ENCODE peak calls at places on chromosomes 6 and 20, in five cellular contexts. A is mammary epithelial cell; G is B cell; Z is progenitor cell of endocrine pancreas; J is CD8-positive, alpha-beta T cell. E is an unnamed sample.

GRCh38 chr20:47258745-47259695 is 97.5 kb downstream of the ZMYND8 start:
- DNase-seq in A (peak; percentile 77), G (peak; percentile 34), Z (no peak), J (no peak), E (no peak)

GRCh38 chr20:63896136-63896890 is 1.4 kb downstream of the DNAJC5 start:
- DNase-seq in A (peak; percentile 43), G (peak; percentile 81), Z (no peak), J (no peak), E (no peak)

GRCh38 chr6:15148356-15149058 is 97.4 kb upstream of the JARID2 start:
- DNase-seq in A (peak; percentile 96), G (no peak), Z (no peak), J (no peak), E (no peak)

GRCh38 chr20:19176483-19176882 is 36.0 kb upstream of the SLC24A3 start:
- DNase-seq in A (no peak), G (no peak), Z (no peak), J (no peak), E (no peak)

GRCh38 chr20:60136640-60137411 is 178.6 kb downstream of the CDH26 start:
- DNase-seq in A (no peak), G (no peak), Z (no peak), J (no peak), E (no peak)

GRCh38 chr6:30814137-30815084 is 69.9 kb upstream of the DDR1 start:
- DNase-seq in A (peak; percentile 88), G (no peak), Z (no peak), J (peak; percentile 41), E (no peak)

GRCh38 chr20:37090357-37090871 is 5.4 kb downstream of the RBL1 start:
- DNase-seq in A (no peak), G (no peak), Z (no peak), J (no peak), E (no peak)

GRCh38 chr6:24908555-24908954 is 27.2 kb downstream of the RIPOR2 start:
- DNase-seq in A (no peak), G (no peak), Z (no peak), J (no peak), E (no peak)

GRCh38 chr20:10521068-10521834 is 86.1 kb downstream of the SLX4IP start:
- DNase-seq in A (peak; percentile 81), G (no peak), Z (no peak), J (no peak), E (no peak)

GRCh38 chr6:151430886-151431285 is 21.0 kb downstream of the RMND1 start:
- DNase-seq in A (no peak), G (no peak), Z (no peak), J (no peak), E (no peak)

GRCh38 chr6:87473419-87473903 is 687 bp downstream of the SLC35A1 start:
- DNase-seq in A (peak; percentile 46), G (no peak), Z (no peak), J (no peak), E (no peak)

GRCh38 chr6:128600397-128600951 is 80.1 kb upstream of the PTPRK start:
- DNase-seq in A (peak; percentile 86), G (no peak), Z (no peak), J (no peak), E (no peak)

GRCh38 chr20:31593221-31594001 is 11.7 kb upstream of the ID1 start:
- DNase-seq in A (peak; percentile 100), G (no peak), Z (no peak), J (no peak), E (no peak)

GRCh38 chr6:148329568-148330299 is 12.9 kb upstream of the SASH1 start:
- DNase-seq in A (peak; percentile 73), G (no peak), Z (no peak), J (no peak), E (no peak)

GRCh38 chr6:101393291-101394251 is at the start of gene GRIK2:
- DNase-seq in A (peak; percentile 46), G (no peak), Z (peak; percentile 57), J (no peak), E (peak; percentile 63)

GRCh38 chr20:34302312-34302722 is 838 bp downstream of the AHCY start:
- DNase-seq in A (peak; percentile 25), G (no peak), Z (no peak), J (no peak), E (no peak)

GRCh38 chr6:147238164-147238563 is 33.9 kb downstream of the STXBP5 start:
- DNase-seq in A (no peak), G (no peak), Z (no peak), J (no peak), E (no peak)

GRCh38 chr20:39107741-39108140 is 145.6 kb downstream of the DHX35 start:
- DNase-seq in A (no peak), G (no peak), Z (no peak), J (no peak), E (no peak)

GRCh38 chr6:90406142-90406794 is 109.6 kb upstream of the BACH2 start:
- DNase-seq in A (peak; percentile 89), G (no peak), Z (no peak), J (no peak), E (no peak)

GRCh38 chr6:29005183-29005885 is at the start of gene ZNF311:
- DNase-seq in A (peak; percentile 69), G (no peak), Z (no peak), J (no peak), E (no peak)

GRCh38 chr6:17583811-17584210 is 16.3 kb upstream of the FAM8A1 start:
- DNase-seq in A (no peak), G (no peak), Z (no peak), J (no peak), E (no peak)

GRCh38 chr6:17584241-17584803 is 15.8 kb upstream of the FAM8A1 start:
- DNase-seq in A (peak; percentile 58), G (peak; percentile 47), Z (no peak), J (no peak), E (peak; percentile 23)

GRCh38 chr6:17588011-17588410 is 12.1 kb upstream of the FAM8A1 start:
- DNase-seq in A (no peak), G (no peak), Z (no peak), J (no peak), E (no peak)

GRCh38 chr6:17589402-17590116 is 10.5 kb upstream of the FAM8A1 start:
- DNase-seq in A (peak; percentile 91), G (no peak), Z (no peak), J (no peak), E (no peak)

DNA sequence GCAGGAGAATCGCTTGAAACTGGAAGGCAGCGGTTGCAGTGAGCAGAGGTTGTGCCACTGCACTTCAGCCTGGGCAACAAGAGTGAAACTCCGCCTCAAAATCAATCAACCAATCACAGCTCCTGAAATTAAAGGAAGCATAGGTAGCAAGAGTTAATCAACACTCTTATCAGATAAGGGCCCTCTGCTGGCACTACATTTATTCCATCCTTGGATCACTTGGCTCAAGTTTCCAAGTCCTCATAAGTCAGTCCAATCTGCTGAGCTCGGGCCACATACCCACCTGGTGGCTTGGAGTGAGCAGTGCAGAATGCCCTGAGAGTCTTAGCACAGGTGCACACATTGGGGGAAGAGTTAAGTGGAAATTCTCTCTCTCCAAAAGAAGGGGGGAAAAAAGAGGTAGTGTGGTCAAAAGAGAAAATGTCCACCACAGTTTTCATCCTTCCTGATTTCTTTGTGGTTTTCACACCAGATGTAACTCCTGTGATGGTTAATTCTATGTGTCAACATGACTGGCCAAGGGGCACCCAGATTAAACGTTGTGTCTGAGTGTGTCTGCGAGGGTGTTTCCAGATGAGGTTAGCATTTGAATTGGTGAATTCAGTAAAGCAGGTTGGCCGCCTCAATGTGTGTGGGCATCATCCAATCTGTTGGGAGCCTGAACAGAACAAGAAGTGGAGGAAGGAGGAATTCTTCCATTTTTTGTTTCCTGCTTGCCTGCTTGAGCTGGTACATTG is 14.2 kb upstream of the FAM8A1 start:
- DNase-seq in A (peak; percentile 27), G (no peak), Z (no peak), J (no peak), E (no peak)
- TF ChIP-seq CTCF in A (peak; percentile 41), G (no peak), Z (peak; percentile 25), J (no peak), E (peak; percentile 27)

GRCh38 chr6:34508425-34508824 is 42.5 kb downstream of the PACSIN1 start:
- DNase-seq in A (no peak), G (no peak), Z (no peak), J (no peak), E (no peak)
- TF ChIP-seq CTCF in A (no peak), G (no peak), Z (peak; percentile 20), J (no peak), E (peak; percentile 45)

DNA sequence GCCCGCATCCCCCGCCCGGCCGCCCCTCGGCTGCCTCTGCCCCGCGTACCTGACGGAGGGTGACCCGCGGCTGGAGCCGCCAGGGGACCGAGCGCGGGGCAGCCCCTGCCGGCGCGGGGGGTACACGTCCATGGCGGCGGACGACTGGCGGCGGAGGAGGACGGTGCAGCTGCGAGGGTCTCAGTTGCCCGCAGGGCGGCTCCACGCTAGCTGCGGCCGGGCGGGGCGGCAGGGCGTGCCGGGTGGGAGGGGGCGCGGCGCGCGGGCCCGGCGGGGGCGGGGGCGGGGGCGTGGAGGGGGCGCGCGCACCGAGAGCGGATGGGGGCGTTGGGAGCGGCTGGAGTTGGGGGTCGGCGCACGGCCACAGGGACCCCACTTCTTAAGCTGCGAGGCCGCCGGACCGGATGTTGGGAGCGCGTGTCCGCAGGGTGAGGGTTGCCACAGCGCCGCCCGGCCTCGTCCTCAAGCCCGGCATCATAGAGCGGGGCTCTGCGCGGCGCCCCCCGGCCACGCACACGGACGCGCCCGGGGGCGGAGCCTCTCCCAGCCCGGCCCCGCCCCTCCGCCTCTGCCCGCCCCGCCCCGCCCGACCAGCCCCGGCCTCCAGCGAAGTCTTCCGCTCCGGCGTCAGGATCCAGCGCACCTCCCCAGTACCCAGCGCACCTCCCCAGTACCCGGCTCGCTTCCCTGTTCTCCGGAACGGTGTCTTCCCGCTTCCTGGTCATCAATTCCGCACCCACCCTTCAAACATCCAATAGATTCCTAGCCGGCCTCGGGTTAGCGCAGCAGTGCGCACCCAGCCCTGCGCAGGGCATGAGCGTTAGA is at the start of gene DNAAF9:
- DNase-seq in A (peak; percentile 90), G (peak; percentile 96), Z (peak; percentile 69), J (peak; percentile 66), E (peak; percentile 65)
- TF ChIP-seq CTCF in A (no peak), G (peak; percentile 44), Z (peak; percentile 63), J (no peak), E (peak; percentile 68)

GRCh38 chr6:118649918-118650499 is 1.4 kb downstream of the CEP85L start:
- DNase-seq in A (no peak), G (no peak), Z (no peak), J (no peak), E (no peak)

GRCh38 chr6:118650500-118651281 is 700 bp downstream of the CEP85L start:
- DNase-seq in A (peak; percentile 48), G (peak; percentile 64), Z (peak; percentile 41), J (peak; percentile 29), E (peak; percentile 37)

GRCh38 chr6:118651282-118652050 is at the start of gene CEP85L:
- DNase-seq in A (peak; percentile 88), G (peak; percentile 95), Z (peak; percentile 80), J (peak; percentile 87), E (peak; percentile 83)

GRCh38 chr6:118646977-118647376 is 4.4 kb downstream of the CEP85L start:
- DNase-seq in A (no peak), G (no peak), Z (no peak), J (no peak), E (no peak)

DNA sequence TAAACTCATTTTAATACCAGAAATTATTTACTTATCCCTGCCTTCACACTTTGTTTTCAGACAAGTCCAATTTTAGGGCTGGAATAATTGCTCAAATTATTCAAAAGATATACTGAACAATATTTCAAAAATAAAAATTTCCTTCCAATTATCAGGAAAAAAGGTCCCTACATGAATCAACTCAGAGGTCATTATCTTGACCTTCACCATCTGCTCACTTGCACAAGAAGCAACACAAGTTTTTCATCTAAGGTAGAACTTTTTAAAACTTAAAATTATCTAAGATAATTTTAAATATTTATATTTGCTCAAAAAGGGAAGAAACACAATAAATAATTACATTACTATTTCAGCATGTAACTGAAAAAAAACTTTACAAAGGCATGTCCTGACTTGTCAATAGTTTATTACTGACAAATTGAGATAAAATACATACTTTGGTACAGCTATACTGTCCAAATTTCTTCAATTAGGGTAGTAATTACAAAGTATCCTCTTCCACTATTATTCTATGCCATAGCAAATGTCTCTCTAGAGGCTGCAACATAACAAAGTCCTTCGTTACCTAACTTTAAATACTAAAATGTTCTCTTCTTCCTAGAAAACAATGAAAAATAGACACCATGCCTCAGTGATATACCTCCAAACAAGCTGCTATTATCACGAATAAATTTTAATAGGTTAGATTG is 2.4 kb downstream of the CEP85L start:
- DNase-seq in A (no peak), G (no peak), Z (no peak), J (no peak), E (no peak)
- TF ChIP-seq CTCF in A (no peak), G (no peak), Z (no peak), J (no peak), E (no peak)

E was measured in neural crest cell.